ENCODE peak calls at places on chromosomes 16 and 17, in five cellular contexts. A is stimulated activated CD4-positive, alpha-beta T cell treated with anti-CD3 and anti-CD28 coated beads, Interleukin-1b, Interleukin-23, amount 100 ng/mL, for 4 hours; B is NCI-H1105; M is T1000; N is mesenchymal stem cell. V is an unnamed sample.

GRCh38 chr16:15971435-15971805 is 22.0 kb downstream of the ABCC1 start:
- DNase-seq in A (no peak), B (no peak), M (no peak), N (no peak), V (no peak)

GRCh38 chr17:69486779-69487637 is 72.5 kb downstream of the MAP2K6 start:
- DNase-seq in A (no peak), B (no peak), M (no peak), N (no peak), V (no peak)

GRCh38 chr17:36197389-36197708 is 791 bp upstream of the CCL3L1 start:
- DNase-seq in A (no peak), B (no peak), M (no peak), N (peak; percentile 32), V (no peak)

GRCh38 chr16:4273858-4274291 is 1.1 kb upstream of the TFAP4 start:
- DNase-seq in A (peak; percentile 36), B (no peak), M (no peak), N (peak; percentile 62), V (peak; percentile 53)

GRCh38 chr16:52837251-52837650 is 215.4 kb downstream of the CHD9NB start:
- DNase-seq in A (no peak), B (no peak), M (peak; percentile 33), N (peak; percentile 59), V (no peak)

GRCh38 chr16:65410801-65411200 is 288.9 kb upstream of the CDH11 start:
- DNase-seq in A (no peak), B (no peak), M (no peak), N (peak; percentile 84), V (no peak)

GRCh38 chr16:546909-547770 is 13.1 kb upstream of the PRR35 start:
- DNase-seq in A (no peak), B (no peak), M (peak; percentile 69), N (no peak), V (no peak)

GRCh38 chr17:42684929-42685556 is 2.7 kb downstream of the CNTNAP1 start:
- DNase-seq in A (no peak), B (no peak), M (no peak), N (no peak), V (no peak)

GRCh38 chr17:59154721-59155438 is at the start of gene SKA2:
- DNase-seq in A (peak; percentile 95), B (peak; percentile 100), M (peak; percentile 100), N (peak; percentile 100), V (peak; percentile 98)

GRCh38 chr16:57689772-57690558 is 4.6 kb upstream of the DRC7 start:
- DNase-seq in A (peak; percentile 3), B (no peak), M (no peak), N (no peak), V (peak; percentile 60)

GRCh38 chr16:47045459-47045858 is 72.0 kb upstream of the DNAJA2 start:
- DNase-seq in A (no peak), B (no peak), M (no peak), N (peak; percentile 7), V (no peak)

GRCh38 chr16:83438326-83438725 is 369.5 kb upstream of the HSBP1 start:
- DNase-seq in A (no peak), B (no peak), M (no peak), N (no peak), V (no peak)